ENCODE peak calls at places on chromosomes 1 and 21, in seven cellular contexts. R is transverse colon, N is breast epithelium, K is prostate gland, T is GM23338, J is H1, V is stomach. P is an unnamed sample.

GRCh38 chr1:207027221-207027777 is 5.3 kb downstream of the C1orf116 start:
- DNase-seq in R (peak), N (no peak), K (no peak), T (no peak), J (no peak), V (peak), P (no peak)

GRCh38 chr1:27235827-27236226 is 1.4 kb downstream of the WDTC1 start:
- DNase-seq in R (no peak), N (no peak), K (no peak), T (no peak), J (no peak), V (no peak), P (no peak)

GRCh38 chr1:42035205-42035829 is 116.6 kb upstream of the HIVEP3 start:
- DNase-seq in R (no peak), N (peak), K (peak), T (peak), J (peak), V (peak), P (peak)

GRCh38 chr1:66402194-66402593 is 131.8 kb upstream of the SGIP1 start:
- DNase-seq in R (peak), N (no peak), K (no peak), T (no peak), J (no peak), V (no peak), P (no peak)

GRCh38 chr21:37712204-37712934 is 203.9 kb downstream of the KCNJ6 start:
- DNase-seq in R (peak), N (peak), K (peak), T (peak), J (peak), V (peak), P (peak)

GRCh38 chr1:185733818-185734709 is at the start of gene HMCN1:
- DNase-seq in R (peak), N (peak), K (peak), T (peak), J (peak), V (peak), P (no peak)

GRCh38 chr1:220696863-220697231 is 6.7 kb downstream of the C1orf115 start:
- DNase-seq in R (no peak), N (no peak), K (no peak), T (no peak), J (no peak), V (no peak), P (no peak)

GRCh38 chr1:3431266-3431665 is 23.2 kb upstream of the ARHGEF16 start:
- DNase-seq in R (no peak), N (no peak), K (no peak), T (peak), J (no peak), V (no peak), P (no peak)

GRCh38 chr1:179754031-179754624 is 11.0 kb downstream of the FAM163A start:
- DNase-seq in R (no peak), N (no peak), K (no peak), T (no peak), J (no peak), V (no peak), P (no peak)

GRCh38 chr1:26288311-26288941 is 8.5 kb downstream of the SH3BGRL3 start:
- DNase-seq in R (peak), N (no peak), K (no peak), T (no peak), J (no peak), V (no peak), P (no peak)

GRCh38 chr1:167635233-167635648 is 5.2 kb downstream of the RCSD1 start:
- DNase-seq in R (no peak), N (no peak), K (no peak), T (peak), J (no peak), V (no peak), P (no peak)

GRCh38 chr21:41378849-41379248 is 17.0 kb downstream of the MX2 start:
- DNase-seq in R (no peak), N (no peak), K (no peak), T (no peak), J (no peak), V (no peak), P (no peak)

GRCh38 chr1:113976609-113977278 is 2.5 kb upstream of the OLFML3 start:
- DNase-seq in R (no peak), N (no peak), K (no peak), T (peak), J (peak), V (no peak), P (no peak)

GRCh38 chr1:109901508-109902145 is 9.0 kb upstream of the CSF1 start:
- DNase-seq in R (peak), N (peak), K (no peak), T (no peak), J (no peak), V (peak), P (no peak)

GRCh38 chr1:168972887-168973286 is 133.6 kb upstream of the ATP1B1 start:
- DNase-seq in R (no peak), N (peak), K (peak), T (no peak), J (no peak), V (peak), P (no peak)

GRCh38 chr1:111990878-111991760 is 1.7 kb upstream of the KCND3 start:
- DNase-seq in R (peak), N (peak), K (peak), T (peak), J (peak), V (peak), P (no peak)

GRCh38 chr1:157073944-157074685 is 25.5 kb downstream of the ETV3L start:
- DNase-seq in R (peak), N (peak), K (peak), T (peak), J (peak), V (peak), P (no peak)

GRCh38 chr1:20440785-20441200 is 45.2 kb downstream of the CAMK2N1 start:
- DNase-seq in R (peak), N (peak), K (no peak), T (peak), J (peak), V (peak), P (peak)

GRCh38 chr1:94350350-94350924 is 67.8 kb upstream of the ABCD3 start:
- DNase-seq in R (no peak), N (no peak), K (no peak), T (no peak), J (no peak), V (no peak), P (no peak)

DNA sequence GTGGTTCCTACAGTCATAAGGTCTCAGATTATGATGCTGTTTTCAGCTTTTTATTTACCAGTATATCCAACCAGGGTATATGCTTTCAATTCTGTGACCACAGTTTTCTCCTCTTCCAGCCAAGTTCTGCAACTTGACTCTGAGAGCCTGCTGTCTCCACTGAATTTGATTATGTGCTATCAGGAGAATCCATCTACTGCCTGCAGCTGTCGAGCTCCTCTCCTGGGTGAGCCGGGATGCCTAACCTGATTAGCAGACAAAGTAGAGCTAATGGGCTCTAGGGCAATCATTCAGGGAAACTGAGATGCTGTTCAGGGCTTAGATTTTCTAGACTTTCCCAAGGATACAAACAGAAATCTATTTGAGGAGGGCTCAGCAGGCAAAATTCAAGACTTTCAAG is 271.5 kb upstream of the BEND5 start:
- DNase-seq in R (no peak), N (no peak), K (no peak), T (no peak), J (no peak), V (no peak), P (no peak)
- TF ChIP-seq POLR2AphosphoS5 in R (no peak), N (no peak), K (no peak), T (no peak), J (no peak), V (no peak), P (no peak)

GRCh38 chr1:24803987-24804530 is 58.8 kb downstream of the CLIC4 start:
- DNase-seq in R (no peak), N (no peak), K (no peak), T (no peak), J (no peak), V (no peak), P (no peak)
- TF ChIP-seq POLR2AphosphoS5 in R (no peak), N (no peak), K (no peak), T (no peak), J (no peak), V (no peak), P (no peak)

GRCh38 chr1:19311931-19312781 is at the start of the genes AKR7A2 and SLC66A1:
- DNase-seq in R (peak), N (peak), K (peak), T (peak), J (peak), V (peak), P (peak)
- TF ChIP-seq POLR2AphosphoS5 in R (peak), N (peak), K (peak), T (peak), J (peak), V (peak), P (peak)

GRCh38 chr1:160798439-160798838 is 2.5 kb downstream of the LY9 start:
- DNase-seq in R (no peak), N (no peak), K (no peak), T (no peak), J (no peak), V (no peak), P (no peak)
- TF ChIP-seq POLR2AphosphoS5 in R (no peak), N (no peak), K (no peak), T (no peak), J (no peak), V (no peak), P (no peak)

DNA sequence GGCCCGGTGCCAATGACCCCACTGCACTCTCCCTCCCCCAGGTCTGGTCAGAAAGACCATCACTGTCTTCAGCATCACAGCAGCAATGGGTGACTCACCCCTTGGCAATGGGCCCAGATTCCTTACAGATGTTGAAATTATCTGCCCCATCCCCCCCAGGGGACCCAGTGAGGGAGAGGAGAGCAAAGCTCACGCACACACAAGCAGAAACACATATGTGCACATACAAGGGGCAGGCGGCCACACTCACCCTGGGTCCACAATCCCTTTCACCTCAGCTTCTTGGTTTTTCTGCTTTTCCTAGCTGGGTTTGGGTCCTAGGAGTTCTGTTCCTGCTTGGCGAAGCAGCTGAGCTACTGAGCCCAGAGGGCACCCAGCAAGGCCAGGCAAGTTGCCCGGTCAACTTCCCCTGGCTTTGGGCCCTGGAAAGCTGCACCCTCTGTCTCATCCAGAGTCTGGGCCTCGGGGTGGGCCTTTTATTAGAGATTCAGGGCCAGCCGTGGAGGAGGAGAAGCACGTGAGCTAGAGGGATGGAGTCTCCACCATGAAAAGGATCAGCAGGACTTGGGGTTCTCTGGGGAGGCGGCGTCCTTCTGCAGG is 2.6 kb downstream of the COL16A1 start:
- DNase-seq in R (peak), N (peak), K (peak), T (no peak), J (no peak), V (peak), P (no peak)
- TF ChIP-seq POLR2AphosphoS5 in R (peak), N (peak), K (peak), T (no peak), J (no peak), V (peak), P (no peak)

P was measured in GM12892.